ENCODE peak calls at places on chromosome 1, in nine cellular contexts. D, A, W, F, G, C, P, I and O are unnamed samples.

GRCh38 chr1:16204634-16205332 is 7.7 kb downstream of the ARHGEF19 start:
- DNase-seq in F (no peak), I (no peak), C (no peak), P (peak; percentile 21), G (no peak), W (no peak), A (peak; percentile 67), D (peak; percentile 71), O (no peak)

GRCh38 chr1:67169932-67170331 is 3.7 kb downstream of the IL23R start:
- DNase-seq in A (no peak), D (no peak), G (no peak), F (no peak), I (no peak), W (no peak), P (no peak), C (no peak), O (no peak)

GRCh38 chr1:226638001-226638601 is 89.5 kb downstream of the STUM start:
- DNase-seq in D (no peak), F (no peak), I (no peak), C (no peak), A (peak; percentile 59), P (no peak), G (no peak), W (peak; percentile 19), O (no peak)

GRCh38 chr1:160544647-160545046 is 21.6 kb upstream of the SLAMF6 start:
- DNase-seq in P (no peak), F (no peak), G (no peak), W (no peak), D (no peak), C (no peak), A (no peak), I (no peak), O (no peak)

GRCh38 chr1:22860883-22861385 is 111.7 kb downstream of the LACTBL1 start:
- DNase-seq in I (no peak), C (no peak), W (no peak), P (no peak), F (no peak), G (no peak), A (no peak), D (no peak), O (no peak)

GRCh38 chr1:2194898-2195673 is 514 bp upstream of the FAAP20 start:
- DNase-seq in F (peak; percentile 84), D (peak; percentile 90), C (peak; percentile 65), A (peak; percentile 95), I (peak; percentile 65), P (peak; percentile 80), W (peak; percentile 91), G (peak; percentile 97), O (no peak)

GRCh38 chr1:7589080-7589735 is 181.9 kb upstream of the VAMP3 start:
- DNase-seq in F (no peak), G (no peak), A (no peak), D (no peak), I (no peak), C (no peak), W (no peak), P (no peak), O (no peak)

GRCh38 chr1:210381934-210382333 is 53.2 kb downstream of the HHAT start:
- DNase-seq in D (no peak), P (no peak), A (no peak), I (no peak), G (no peak), F (no peak), C (no peak), W (no peak), O (no peak)

GRCh38 chr1:2133879-2134215 is 60.7 kb downstream of the FAAP20 start:
- DNase-seq in I (no peak), D (no peak), G (no peak), P (no peak), A (peak; percentile 47), W (peak; percentile 19), F (no peak), C (no peak), O (no peak)